ENCODE peak calls at places on chromosomes 12 and 14, in nine cellular contexts. I is heart left ventricle; N is A549; O is OCI-LY7; A is mammary epithelial cell; G is CD4-positive, alpha-beta T cell; K is fibroblast of lung; H is CD4-positive, CD25-positive, alpha-beta regulatory T cell; W is kidney. B is an unnamed sample. For H3K9me3, the result is how much of the 10 kb centered on the place peaks cover.

GRCh38 chr12:12403264-12404248 is 46.7 kb downstream of the BORCS5 start:
- DNase-seq in I (no peak), N (peak), O (no peak), A (no peak), G (no peak), K (no peak), H (no peak), W (no peak), B (no peak)

GRCh38 chr14:83764656-83765055 is 1765.3 kb upstream of the FLRT2 start:
- DNase-seq in I (no peak), N (no peak), O (no peak), A (no peak), G (no peak), K (no peak), H (no peak), W (no peak), B (no peak)

GRCh38 chr14:57295261-57295660 is 26.5 kb downstream of the AP5M1 start:
- DNase-seq in I (no peak), N (no peak), O (no peak), A (no peak), G (no peak), K (no peak), H (no peak), W (no peak), B (no peak)

GRCh38 chr14:89625988-89626806 is 209.2 kb upstream of the FOXN3 start:
- DNase-seq in I (no peak), N (no peak), O (peak), A (no peak), G (no peak), K (no peak), H (no peak), W (no peak), B (no peak)

GRCh38 chr14:54329082-54329695 is 67.6 kb upstream of the CDKN3 start:
- DNase-seq in I (peak), N (peak), O (peak), A (peak), G (no peak), K (peak), H (no peak), W (no peak), B (no peak)

GRCh38 chr14:79084861-79085260 is 914.7 kb downstream of the NRXN3 start:
- DNase-seq in I (no peak), N (no peak), O (no peak), A (no peak), G (no peak), K (no peak), H (no peak), W (no peak), B (no peak)

GRCh38 chr12:71763682-71764379 is 9.2 kb downstream of the RAB21 start:
- DNase-seq in I (no peak), N (no peak), O (no peak), A (peak), G (no peak), K (peak), H (no peak), W (no peak), B (no peak)

GRCh38 chr12:53105256-53105655 is 2.0 kb downstream of the SOAT2 start:
- DNase-seq in I (no peak), N (no peak), O (no peak), A (no peak), G (no peak), K (no peak), H (no peak), W (no peak), B (no peak)

GRCh38 chr12:21483531-21483930 is 17.9 kb downstream of the RECQL start:
- DNase-seq in I (no peak), N (no peak), O (no peak), A (no peak), G (no peak), K (no peak), H (no peak), W (no peak), B (no peak)

GRCh38 chr12:2053675-2054070 is 886 bp downstream of the CACNA1C start:
- DNase-seq in I (peak), N (no peak), O (no peak), A (no peak), G (no peak), K (no peak), H (no peak), W (no peak), B (no peak)

GRCh38 chr14:98462908-98463307 is 809.1 kb downstream of the BCL11B start:
- DNase-seq in I (no peak), N (no peak), O (no peak), A (no peak), G (no peak), K (no peak), H (no peak), W (no peak), B (no peak)
- H3K9me3 ChIP-seq in I (under half), N (under half), O (under half), A (under half), G (under half), K (under half), H (under half), W (under half), B (under half)

GRCh38 chr14:60753264-60754126 is 18.9 kb downstream of the MNAT1 start:
- DNase-seq in I (no peak), N (no peak), O (no peak), A (no peak), G (peak), K (peak), H (peak), W (no peak), B (no peak)
- H3K9me3 ChIP-seq in I (under half), N (under half), O (under half), A (under half), G (under half), K (under half), H (under half), W (under half), B (under half)

GRCh38 chr14:106788534-106788933 is 1262.2 kb downstream of the TMEM121 start:
- DNase-seq in I (no peak), N (no peak), O (no peak), A (no peak), G (no peak), K (no peak), H (no peak), W (no peak), B (no peak)

GRCh38 chr14:106789318-106789717 is 1262.9 kb downstream of the TMEM121 start:
- DNase-seq in I (no peak), N (no peak), O (no peak), A (no peak), G (no peak), K (no peak), H (no peak), W (no peak), B (no peak)

GRCh38 chr14:106792543-106792942 is 1266.2 kb downstream of the TMEM121 start:
- DNase-seq in I (no peak), N (no peak), O (no peak), A (no peak), G (no peak), K (no peak), H (no peak), W (no peak), B (no peak)

GRCh38 chr14:106790189-106791036 is 1264.0 kb downstream of the TMEM121 start:
- DNase-seq in I (no peak), N (peak), O (peak), A (peak), G (peak), K (no peak), H (peak), W (peak), B (peak)

GRCh38 chr14:106786697-106787096 is 1260.3 kb downstream of the TMEM121 start:
- DNase-seq in I (no peak), N (no peak), O (no peak), A (no peak), G (no peak), K (no peak), H (no peak), W (no peak), B (no peak)
- H3K9me3 ChIP-seq in I (under half), N (under half), O (under half), A (under half), G (under half), K (under half), H (under half), W (under half), B (under half)

GRCh38 chr12:38120438-38120837 is 196.1 kb upstream of the ALG10B start:
- DNase-seq in I (no peak), N (no peak), O (no peak), A (no peak), G (no peak), K (no peak), H (no peak), W (no peak), B (no peak)
- H3K9me3 ChIP-seq in I (under half), N (under half), O (under half), A (under half), G (under half), K (under half), H (under half), W (under half), B (under half)

DNA sequence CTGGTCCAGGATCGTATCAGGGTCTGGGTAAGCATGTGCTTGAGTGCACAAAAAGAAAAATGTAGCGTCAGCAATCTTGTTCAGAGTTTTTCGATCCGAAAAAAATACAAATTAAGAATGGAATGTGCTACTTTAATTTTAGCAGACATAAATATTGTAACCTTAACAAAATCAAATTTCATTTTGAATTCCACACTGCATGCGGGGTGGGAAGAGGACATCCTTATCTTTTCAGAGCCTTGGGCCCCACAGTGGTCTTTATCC is 93.6 kb downstream of the TMEM30B start:
- DNase-seq in I (no peak), N (no peak), O (no peak), A (no peak), G (no peak), K (no peak), H (no peak), W (no peak), B (no peak)
- H3K9me3 ChIP-seq in I (under half), N (under half), O (under half), A (under half), G (under half), K (under half), H (under half), W (under half), B (under half)

GRCh38 chr14:105881021-105881930 is 354.9 kb downstream of the TMEM121 start:
- DNase-seq in I (peak), N (no peak), O (no peak), A (no peak), G (no peak), K (no peak), H (peak), W (peak), B (peak)
- H3K9me3 ChIP-seq in I (under half), N (under half), O (under half), A (under half), G (under half), K (under half), H (under half), W (under half), B (under half)

B was measured in T-helper 17 cell.